ENCODE peak calls at places on chromosome 3, in seven cellular contexts. B, R, O, S, I, W and K are unnamed samples.

GRCh38 chr3:121834079-121834730 is 655 bp downstream of the IQCB1 start:
- DNase-seq in B (no peak), R (peak), O (peak), S (peak), I (peak), W (peak), K (no peak)

GRCh38 chr3:139533781-139534443 is 5.6 kb downstream of the RBP1 start:
- DNase-seq in B (no peak), R (no peak), O (no peak), S (no peak), I (peak), W (peak), K (peak)

GRCh38 chr3:17140670-17141505 is 256.1 kb downstream of the PLCL2 start:
- DNase-seq in B (no peak), R (no peak), O (no peak), S (no peak), I (peak), W (no peak), K (no peak)

GRCh38 chr3:133329626-133330025 is 70.2 kb upstream of the BFSP2 start:
- DNase-seq in B (no peak), R (no peak), O (no peak), S (no peak), I (no peak), W (no peak), K (no peak)

GRCh38 chr3:116777181-116777840 is 67.7 kb downstream of the TUSC7 start:
- DNase-seq in B (no peak), R (no peak), O (no peak), S (no peak), I (no peak), W (no peak), K (no peak)

GRCh38 chr3:98787181-98787580 is 24.0 kb downstream of the ST3GAL6 start:
- DNase-seq in B (no peak), R (no peak), O (no peak), S (no peak), I (no peak), W (no peak), K (no peak)

GRCh38 chr3:58353722-58354553 is 21.2 kb downstream of the PXK start:
- DNase-seq in B (no peak), R (no peak), O (no peak), S (peak), I (peak), W (no peak), K (no peak)

GRCh38 chr3:124202754-124203153 is 210.8 kb upstream of the ROPN1 start:
- DNase-seq in B (no peak), R (no peak), O (no peak), S (no peak), I (peak), W (peak), K (peak)

GRCh38 chr3:55486857-55487375 is at the start of gene WNT5A:
- DNase-seq in B (no peak), R (no peak), O (no peak), S (no peak), I (peak), W (no peak), K (no peak)

GRCh38 chr3:158539414-158540014 is 31.5 kb upstream of the MLF1 start:
- DNase-seq in B (no peak), R (peak), O (peak), S (peak), I (peak), W (peak), K (peak)

GRCh38 chr3:161217496-161217895 is 3.6 kb upstream of the NMD3 start:
- DNase-seq in B (no peak), R (no peak), O (no peak), S (no peak), I (peak), W (no peak), K (no peak)

GRCh38 chr3:84836961-84837360 is 121.8 kb upstream of the CADM2 start:
- DNase-seq in B (no peak), R (no peak), O (no peak), S (no peak), I (no peak), W (peak), K (peak)

GRCh38 chr3:157027861-157028745 is 131.8 kb downstream of the CCNL1 start:
- DNase-seq in B (no peak), R (no peak), O (no peak), S (no peak), I (peak), W (no peak), K (no peak)

GRCh38 chr3:47266709-47267489 is 15.7 kb downstream of the KIF9 start:
- DNase-seq in B (peak), R (peak), O (peak), S (peak), I (peak), W (peak), K (no peak)

GRCh38 chr3:149659173-149659468 is 1.3 kb upstream of the WWTR1 start:
- DNase-seq in B (no peak), R (no peak), O (no peak), S (no peak), I (no peak), W (no peak), K (no peak)

GRCh38 chr3:168996622-168997021 is 666.9 kb downstream of the MECOM start:
- DNase-seq in B (no peak), R (no peak), O (no peak), S (no peak), I (no peak), W (no peak), K (no peak)

GRCh38 chr3:183825380-183826161 is at the start of gene MAP6D1:
- DNase-seq in B (peak), R (peak), O (no peak), S (peak), I (peak), W (peak), K (peak)

GRCh38 chr3:15796771-15797599 is 794 bp downstream of the ANKRD28 start:
- DNase-seq in B (no peak), R (no peak), O (peak), S (no peak), I (peak), W (no peak), K (no peak)

GRCh38 chr3:50600841-50601591 is 10.6 kb downstream of the CISH start:
- DNase-seq in B (peak), R (peak), O (peak), S (peak), I (peak), W (peak), K (peak)

GRCh38 chr3:46400846-46401245 is 6.0 kb downstream of the CCR5AS start:
- DNase-seq in B (no peak), R (no peak), O (no peak), S (no peak), I (no peak), W (no peak), K (no peak)

GRCh38 chr3:141303481-141304223 is 64.7 kb upstream of the ZBTB38 start:
- DNase-seq in B (peak), R (no peak), O (peak), S (peak), I (peak), W (peak), K (peak)

GRCh38 chr3:79032686-79033318 is 735.0 kb downstream of the ROBO1 start:
- DNase-seq in B (no peak), R (no peak), O (peak), S (no peak), I (peak), W (peak), K (no peak)

GRCh38 chr3:58596828-58597518 is 19.8 kb upstream of the FAM107A start:
- DNase-seq in B (no peak), R (no peak), O (no peak), S (no peak), I (no peak), W (no peak), K (no peak)

GRCh38 chr3:5666455-5666854 is 478.9 kb downstream of the EDEM1 start:
- DNase-seq in B (no peak), R (no peak), O (no peak), S (no peak), I (no peak), W (no peak), K (no peak)

GRCh38 chr3:133935843-133936825 is 40.5 kb upstream of the RAB6B start:
- DNase-seq in B (no peak), R (no peak), O (no peak), S (no peak), I (no peak), W (no peak), K (no peak)

GRCh38 chr3:139173372-139174108 is 128.8 kb upstream of the PRR23C start:
- DNase-seq in B (no peak), R (no peak), O (no peak), S (no peak), I (peak), W (no peak), K (peak)

GRCh38 chr3:69848113-69848512 is 108.8 kb downstream of the MITF start:
- DNase-seq in B (no peak), R (no peak), O (no peak), S (no peak), I (peak), W (no peak), K (no peak)

GRCh38 chr3:141275973-141276372 is 44.3 kb downstream of the PXYLP1 start:
- DNase-seq in B (no peak), R (no peak), O (no peak), S (no peak), I (peak), W (no peak), K (no peak)

GRCh38 chr3:17420668-17421067 is 321.8 kb downstream of the TBC1D5 start:
- DNase-seq in B (no peak), R (no peak), O (no peak), S (no peak), I (peak), W (no peak), K (no peak)

GRCh38 chr3:172315401-172316091 is 132.7 kb downstream of the GHSR start:
- DNase-seq in B (no peak), R (no peak), O (no peak), S (peak), I (peak), W (no peak), K (no peak)

GRCh38 chr3:149224736-149225594 is 3.3 kb upstream of the CP start:
- DNase-seq in B (peak), R (no peak), O (peak), S (peak), I (peak), W (no peak), K (no peak)

GRCh38 chr3:13628841-13629551 is 80.1 kb downstream of the FBLN2 start:
- DNase-seq in B (no peak), R (no peak), O (no peak), S (no peak), I (no peak), W (no peak), K (no peak)

GRCh38 chr3:172279191-172279640 is 169.0 kb downstream of the GHSR start:
- DNase-seq in B (no peak), R (no peak), O (no peak), S (no peak), I (peak), W (peak), K (no peak)

GRCh38 chr3:29755416-29755815 is 474.5 kb downstream of the RBMS3 start:
- DNase-seq in B (no peak), R (no peak), O (no peak), S (no peak), I (no peak), W (no peak), K (no peak)